ENCODE peak calls at places on chromosomes 4 and X, in four cellular contexts. L is trophoblast cell, U is PC-3, R is DND-41. G is an unnamed sample.

GRCh38 chr4:36011381-36011780 is 232.9 kb downstream of the ARAP2 start:
- DNase-seq in L (peak), U (no peak), R (no peak), G (no peak)

GRCh38 chrX:2629316-2630168 is 61.6 kb upstream of the CD99 start:
- DNase-seq in L (no peak), U (no peak), R (peak), G (no peak)

GRCh38 chr4:100462206-100462605 is 55.6 kb downstream of the EMCN start:
- DNase-seq in L (no peak), U (peak), R (no peak), G (no peak)

GRCh38 chrX:153554519-153555167 is 37.2 kb downstream of the ATP2B3 start:
- DNase-seq in L (peak), U (peak), R (peak), G (no peak)

GRCh38 chrX:48530736-48531135 is 8.8 kb upstream of the TBC1D25 start:
- DNase-seq in L (no peak), U (peak), R (no peak), G (no peak)

GRCh38 chrX:123468481-123468880 is 264.4 kb downstream of the THOC2 start:
- DNase-seq in L (no peak), U (no peak), R (no peak), G (no peak)

GRCh38 chrX:84907324-84907946 is 96.2 kb upstream of the APOOL start:
- DNase-seq in L (peak), U (peak), R (no peak), G (no peak)

GRCh38 chr4:57078685-57079521 is 31.3 kb downstream of the IGFBP7 start:
- DNase-seq in L (peak), U (no peak), R (no peak), G (no peak)

GRCh38 chr4:159174645-159175147 is 71.8 kb downstream of the RAPGEF2 start:
- DNase-seq in L (no peak), U (no peak), R (no peak), G (no peak)

GRCh38 chr4:17763931-17764330 is 17.5 kb downstream of the FAM184B start:
- DNase-seq in L (no peak), U (no peak), R (no peak), G (no peak)

GRCh38 chr4:76570141-76570989 is 135.3 kb downstream of the SHROOM3 start:
- DNase-seq in L (peak), U (peak), R (no peak), G (peak)

GRCh38 chrX:21702725-21703228 is 44.6 kb upstream of the KLHL34 start:
- DNase-seq in L (no peak), U (no peak), R (no peak), G (no peak)

GRCh38 chrX:12722314-12722713 is 68.9 kb upstream of the PRPS2 start:
- DNase-seq in L (no peak), U (no peak), R (no peak), G (no peak)

GRCh38 chr4:184268574-184269160 is 51.0 kb upstream of the ENPP6 start:
- DNase-seq in L (no peak), U (no peak), R (no peak), G (no peak)

GRCh38 chr4:7641712-7642111 is 207.0 kb upstream of the PSAPL1 start:
- DNase-seq in L (no peak), U (no peak), R (no peak), G (no peak)

GRCh38 chr4:180598281-180598680 is 1644.9 kb upstream of the TENM3 start:
- DNase-seq in L (no peak), U (no peak), R (no peak), G (no peak)

GRCh38 chrX:40091691-40092421 is 5.9 kb downstream of the BCOR start:
- DNase-seq in L (peak), U (no peak), R (no peak), G (no peak)

GRCh38 chrX:17242470-17242869 is 132.5 kb upstream of the NHS start:
- DNase-seq in L (peak), U (peak), R (peak), G (peak)

GRCh38 chrX:17237146-17237545 is 137.9 kb upstream of the NHS start:
- DNase-seq in L (peak), U (no peak), R (no peak), G (no peak)
- H3K4me2 ChIP-seq in L (no peak), U (no peak), R (no peak), G (no peak)

GRCh38 chr4:1792832-1793495 is at the start of gene FGFR3:
- DNase-seq in L (peak), U (peak), R (peak), G (peak)
- H3K4me2 ChIP-seq in L (peak), U (peak), R (peak), G (peak)

GRCh38 chr4:1008840-1009646 is 2.4 kb upstream of the FGFRL1 start:
- DNase-seq in L (peak), U (no peak), R (no peak), G (no peak)
- H3K4me2 ChIP-seq in L (peak), U (peak), R (no peak), G (peak)

GRCh38 chr4:15159477-15160019 is 157.3 kb downstream of the CPEB2 start:
- DNase-seq in L (no peak), U (no peak), R (no peak), G (no peak)
- H3K4me2 ChIP-seq in L (no peak), U (no peak), R (no peak), G (no peak)

DNA sequence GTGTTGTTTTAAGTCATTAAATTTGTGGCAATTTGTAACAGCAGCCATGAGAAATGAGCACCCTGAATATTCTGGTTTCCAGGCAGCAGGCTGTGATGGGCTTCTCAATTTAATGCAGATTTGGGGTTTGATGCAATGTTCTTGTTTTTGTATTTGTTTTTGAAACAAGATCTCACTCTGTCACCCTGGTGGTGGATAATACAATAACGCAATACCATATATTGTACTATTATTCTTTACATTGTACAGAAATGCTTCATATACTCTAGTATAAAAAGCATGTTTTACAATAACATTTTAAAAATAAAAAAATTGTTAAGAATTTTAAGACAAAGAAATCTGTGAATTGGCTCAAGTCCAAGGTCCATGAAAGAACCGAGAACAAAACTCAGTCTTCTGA is 129.1 kb downstream of the USP46 start:
- DNase-seq in L (no peak), U (no peak), R (no peak), G (no peak)
- H3K4me2 ChIP-seq in L (no peak), U (no peak), R (no peak), G (no peak)

DNA sequence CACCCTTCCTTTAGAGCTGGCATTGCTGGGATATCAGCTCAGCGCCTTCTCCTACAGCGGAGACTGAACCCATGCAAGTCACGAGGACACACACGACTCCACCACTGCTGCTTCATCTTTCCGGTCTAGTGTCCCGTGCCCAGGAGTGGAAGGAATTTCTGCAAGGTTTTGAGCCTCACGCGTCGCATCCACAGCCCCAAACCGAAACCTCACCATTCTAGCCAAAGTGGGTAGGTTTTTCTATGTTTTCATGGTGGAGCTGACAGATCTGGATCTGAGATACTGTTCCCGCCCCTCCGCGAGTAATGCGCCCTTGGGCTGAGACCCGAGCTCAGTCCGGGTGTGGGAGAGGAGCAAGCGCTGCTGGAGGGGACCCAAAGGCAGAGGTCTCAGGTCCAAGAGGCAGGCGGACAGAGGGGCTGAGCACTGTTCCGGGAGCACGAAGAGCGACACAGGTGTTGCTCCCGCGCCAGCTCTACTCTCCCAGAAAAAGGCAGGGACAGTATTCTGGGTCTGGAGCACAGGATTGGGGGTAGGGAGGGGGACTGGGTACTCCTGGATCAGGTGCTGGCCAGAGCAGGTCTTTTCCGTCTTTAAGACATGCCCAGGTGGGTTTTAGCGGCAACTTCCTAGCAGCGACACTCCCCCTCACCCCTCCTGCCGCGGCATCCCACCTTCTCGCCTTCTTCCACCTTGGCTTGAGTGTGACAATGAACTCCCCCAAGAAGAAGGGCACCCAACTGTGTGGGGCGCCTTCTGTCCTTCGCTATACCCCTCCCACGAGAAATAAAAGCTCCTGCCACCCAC is 1.9 kb downstream of the EPHA5 start:
- DNase-seq in L (no peak), U (peak), R (no peak), G (no peak)
- H3K4me2 ChIP-seq in L (peak), U (peak), R (no peak), G (no peak)

GRCh38 chr4:140037353-140038030 is 116.5 kb downstream of the MAML3 start:
- DNase-seq in L (peak), U (peak), R (no peak), G (peak)
- H3K4me2 ChIP-seq in L (no peak), U (peak), R (no peak), G (peak)

DNA sequence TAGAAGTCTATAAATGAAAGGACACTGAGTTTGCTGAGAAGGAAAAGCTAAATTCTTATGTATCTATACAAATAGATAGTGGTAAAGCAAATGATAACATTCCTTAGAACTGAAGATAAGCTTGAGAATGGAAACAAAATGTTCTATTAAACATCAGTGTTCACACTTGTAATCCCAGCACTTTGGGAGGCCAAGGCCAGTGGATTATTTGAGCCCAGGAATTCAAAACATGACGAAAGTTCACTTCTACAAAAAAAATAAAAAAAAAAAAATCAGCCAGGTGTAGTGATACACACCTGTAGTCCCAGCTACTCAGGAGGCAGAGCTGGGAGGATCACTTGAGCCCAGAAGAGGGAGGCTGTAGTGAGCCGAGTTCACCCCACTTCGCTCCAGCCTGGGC is 199.8 kb downstream of the COMMD8 start:
- DNase-seq in L (no peak), U (no peak), R (no peak), G (no peak)
- H3K4me2 ChIP-seq in L (no peak), U (no peak), R (no peak), G (no peak)

G was measured in PC-9.